ENCODE peak calls at places on chromosomes 2 and 18, in ten cellular contexts. M is brain microvascular endothelial cell; U is lower lobe of right lung; X is IMR-90; Q is psoas muscle; P is left lung; H is SK-N-SH; J is coronary artery; D is ovary; E is effector memory CD4-positive, alpha-beta T cell. F is an unnamed sample.

GRCh38 chr2:60334610-60335009 is 218.8 kb downstream of the BCL11A start:
- DNase-seq in P (no peak), J (no peak), Q (no peak), E (no peak), D (no peak), M (no peak), X (no peak), U (no peak), H (no peak), F (no peak)

GRCh38 chr2:50295596-50295995 is 736.3 kb downstream of the NRXN1 start:
- DNase-seq in D (no peak), E (no peak), U (no peak), X (no peak), M (no peak), Q (no peak), J (no peak), H (no peak), P (no peak), F (no peak)

GRCh38 chr18:63725682-63726480 is 23.1 kb downstream of the SERPINB11 start:
- DNase-seq in M (no peak), Q (no peak), H (no peak), X (no peak), U (no peak), J (no peak), E (no peak), D (no peak), P (no peak), F (no peak)

GRCh38 chr2:202056611-202057010 is 16.4 kb upstream of the KIAA2012 start:
- DNase-seq in P (no peak), U (no peak), X (peak; percentile 51), J (no peak), E (no peak), Q (no peak), D (no peak), M (peak; percentile 32), H (no peak), F (no peak)

GRCh38 chr2:44268259-44268649 is 7.0 kb upstream of the SLC3A1 start:
- DNase-seq in D (no peak), H (no peak), E (no peak), Q (no peak), X (peak; percentile 41), U (no peak), J (no peak), P (no peak), M (peak; percentile 53), F (no peak)

GRCh38 chr2:127121776-127122176 is 14.8 kb upstream of the BIN1 start:
- DNase-seq in M (no peak), E (no peak), Q (peak; percentile 89), U (no peak), J (no peak), H (no peak), P (no peak), X (no peak), D (no peak), F (no peak)

GRCh38 chr2:73870084-73870483 is 22.7 kb upstream of the ACTG2 start:
- DNase-seq in Q (no peak), M (peak; percentile 98), X (peak; percentile 98), E (no peak), U (no peak), J (peak; percentile 79), D (peak; percentile 62), P (no peak), H (no peak), F (peak; percentile 94)

GRCh38 chr18:11320981-11321380 is 171.6 kb upstream of the PIEZO2 start:
- DNase-seq in M (peak; percentile 68), P (no peak), H (no peak), X (peak; percentile 79), D (no peak), U (no peak), Q (no peak), J (no peak), E (no peak), F (no peak)

GRCh38 chr2:10279946-10280463 is 22.7 kb upstream of the HPCAL1 start:
- DNase-seq in H (no peak), P (no peak), X (no peak), M (no peak), J (no peak), U (no peak), E (no peak), Q (peak; percentile 13), D (no peak), F (no peak)

GRCh38 chr2:174172802-174173355 is 75.5 kb downstream of the OLA1 start:
- DNase-seq in M (no peak), P (no peak), Q (no peak), E (no peak), J (no peak), H (no peak), U (no peak), X (no peak), D (no peak), F (no peak)

GRCh38 chr2:143175435-143175834 is 46.2 kb downstream of the ARHGAP15 start:
- DNase-seq in H (no peak), Q (no peak), E (no peak), J (no peak), D (no peak), U (no peak), P (no peak), X (no peak), M (no peak), F (no peak)

GRCh38 chr2:152513681-152514080 is 178.7 kb downstream of the FMNL2 start:
- DNase-seq in H (no peak), M (peak; percentile 82), U (no peak), X (peak; percentile 56), E (no peak), Q (peak; percentile 70), D (no peak), J (no peak), P (no peak), F (peak; percentile 69)

GRCh38 chr2:7988440-7988839 is 693.4 kb upstream of the ID2 start:
- DNase-seq in M (no peak), X (no peak), J (no peak), H (no peak), P (no peak), D (no peak), E (no peak), Q (no peak), U (no peak), F (no peak)

GRCh38 chr2:109722026-109722425 is 72.1 kb upstream of the RGPD5 start:
- DNase-seq in X (no peak), J (no peak), Q (no peak), P (no peak), M (no peak), E (no peak), H (no peak), D (peak; percentile 11), U (peak; percentile 68), F (no peak)

GRCh38 chr2:142980246-142981068 is 103.0 kb downstream of the KYNU start:
- DNase-seq in X (peak; percentile 75), Q (no peak), E (no peak), D (no peak), J (no peak), M (peak; percentile 43), U (no peak), H (no peak), P (no peak), F (no peak)

GRCh38 chr2:76180676-76181075 is 470.0 kb upstream of the GCFC2 start:
- DNase-seq in X (no peak), U (no peak), J (no peak), E (no peak), H (no peak), D (no peak), Q (no peak), M (no peak), P (no peak), F (no peak)
- H3K27ac ChIP-seq in X (no peak overlapping the region), U (no peak overlapping the region), J (no peak overlapping the region), E (no peak overlapping the region), H (no peak overlapping the region), D (no peak overlapping the region), Q (no peak overlapping the region), M (no peak overlapping the region), P (no peak overlapping the region), F (no peak overlapping the region)

DNA sequence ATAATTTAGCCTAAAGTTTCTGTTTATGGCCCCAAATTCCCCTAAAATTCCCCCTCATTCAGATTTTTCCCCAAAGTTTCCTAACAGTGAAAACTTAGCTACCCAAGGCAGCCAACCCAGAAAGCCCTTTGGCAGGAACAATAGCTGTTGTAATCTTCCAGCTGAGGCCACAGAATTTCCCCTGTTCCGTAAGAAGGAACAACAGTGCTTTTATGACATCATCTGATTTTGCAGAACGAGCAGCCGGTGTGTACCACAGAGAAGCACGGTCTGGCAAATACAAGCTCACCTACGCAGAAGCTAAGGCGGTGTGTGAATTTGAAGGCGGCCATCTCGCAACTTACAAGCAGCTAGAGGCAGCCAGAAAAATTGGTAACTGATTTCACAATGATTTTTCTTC is 6.3 kb downstream of the TNFAIP6 start:
- DNase-seq in P (peak; percentile 41), Q (peak; percentile 75), D (no peak), X (no peak), U (peak; percentile 61), M (no peak), J (no peak), E (no peak), H (no peak), F (no peak)
- H3K4me3 ChIP-seq in P (peak overlapping the region; percentile 6), Q (no peak overlapping the region), D (no peak overlapping the region), X (no peak overlapping the region), U (no peak overlapping the region), M (no peak overlapping the region), J (no peak overlapping the region), E (no peak overlapping the region), H (no peak overlapping the region), F (no peak overlapping the region)

DNA sequence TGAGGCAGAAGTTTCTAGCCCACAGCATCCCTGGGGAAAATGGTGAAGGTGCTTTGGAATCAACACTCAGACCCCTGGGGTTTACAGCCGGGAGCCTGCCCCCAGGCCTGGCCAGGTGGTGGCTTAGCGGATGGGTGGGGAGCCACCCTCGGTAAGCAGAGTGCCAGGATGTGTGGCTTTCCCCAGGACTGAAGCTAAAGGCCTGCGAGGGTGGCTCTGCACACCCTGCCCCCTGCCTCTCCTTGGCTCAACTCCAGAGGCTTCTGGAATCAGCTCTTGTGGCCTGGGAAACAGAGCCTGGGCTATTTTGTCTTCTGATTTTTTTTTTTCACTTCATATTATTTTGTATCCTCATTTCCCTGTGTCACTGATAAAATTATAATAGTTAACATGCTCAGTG is 79.8 kb downstream of the RHOB start:
- DNase-seq in H (peak; percentile 88), J (no peak), U (no peak), X (no peak), E (no peak), Q (no peak), M (no peak), P (peak; percentile 25), D (no peak), F (no peak)
- H3K27ac ChIP-seq in H (peak overlapping the region; percentile 84), J (no peak overlapping the region), U (peak overlapping the region; percentile 24), X (no peak overlapping the region), E (no peak overlapping the region), Q (no peak overlapping the region), M (no peak overlapping the region), P (no peak overlapping the region), D (no peak overlapping the region), F (no peak overlapping the region)

DNA sequence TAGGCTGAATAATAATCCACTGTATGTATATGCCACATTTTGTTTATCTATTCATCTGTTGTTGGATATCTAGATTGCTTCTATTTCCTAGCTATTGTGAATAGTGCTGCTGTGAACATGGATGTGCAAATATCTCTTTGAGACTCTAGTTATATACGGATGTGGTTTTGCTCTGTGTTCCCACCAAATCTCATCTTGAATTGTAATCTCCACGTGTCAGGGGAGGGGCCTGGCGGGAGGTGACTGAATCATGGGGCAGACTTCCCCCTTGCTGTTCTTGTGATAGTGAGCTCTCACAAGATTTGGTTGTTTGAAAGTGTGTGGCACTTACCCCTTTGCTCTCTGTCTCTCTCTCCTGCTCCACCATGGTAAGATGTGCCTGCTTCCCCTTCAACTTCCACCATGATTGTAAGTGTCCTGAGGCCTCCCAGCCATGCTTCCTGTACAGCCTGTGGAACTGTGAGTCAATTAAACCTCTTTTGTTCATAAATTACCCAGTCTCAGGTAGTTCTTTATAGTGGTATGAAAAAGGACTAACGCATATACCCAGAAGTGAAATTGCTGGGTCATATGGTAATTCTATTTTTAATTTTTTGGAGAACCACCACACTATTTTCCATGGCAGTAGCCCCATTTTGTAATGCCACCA is 86.1 kb upstream of the UPP2 start:
- DNase-seq in D (no peak), M (no peak), P (no peak), U (no peak), H (no peak), Q (no peak), E (peak; percentile 2), X (no peak), J (no peak), F (no peak)
- H3K4me3 ChIP-seq in D (no peak overlapping the region), M (no peak overlapping the region), P (no peak overlapping the region), U (no peak overlapping the region), H (no peak overlapping the region), Q (no peak overlapping the region), E (no peak overlapping the region), X (no peak overlapping the region), J (no peak overlapping the region), F (no peak overlapping the region)

F was measured in ascending aorta.